ENCODE peak calls at places on chromosomes 13 and 19, in four cellular contexts. C is anterior cingulate cortex, U is foreskin keratinocyte, Z is GM12892. Q is an unnamed sample.
A peak's percentile ranks its signal among the peaks of the same experiment; 100 is the strongest.

GRCh38 chr19:15633122-15633521 is 7.6 kb upstream of the CYP4F3 start:
- DNase-seq in U (no peak), Z (no peak), C (no peak), Q (no peak)

GRCh38 chr13:33110386-33110712 is 94.1 kb downstream of the KL start:
- DNase-seq in Z (no peak), C (no peak), U (no peak), Q (no peak)

GRCh38 chr19:56983148-56983547 is 136.6 kb upstream of the USP29 start:
- DNase-seq in Z (no peak), U (no peak), C (no peak), Q (no peak)

GRCh38 chr13:90675129-90675528 is 672.4 kb upstream of the MIR17HG start:
- DNase-seq in Z (no peak), C (no peak), U (no peak), Q (no peak)

GRCh38 chr13:112959206-112959605 is 9.8 kb upstream of the MCF2L start:
- DNase-seq in U (no peak), Z (no peak), C (peak; percentile 82), Q (no peak)

GRCh38 chr13:97574926-97575325 is 141.0 kb downstream of the RAP2A start:
- DNase-seq in C (no peak), U (no peak), Z (no peak), Q (peak; percentile 3)

GRCh38 chr19:51016798-51017683 is 2.5 kb downstream of the KLK10 start:
- DNase-seq in U (no peak), Z (no peak), C (peak; percentile 45), Q (peak; percentile 87)

GRCh38 chr19:13241321-13242104 is 91.3 kb downstream of the IER2 start:
- DNase-seq in U (no peak), C (no peak), Z (no peak), Q (peak; percentile 9)

GRCh38 chr19:45276284-45276687 is 25.2 kb downstream of the MARK4 start:
- DNase-seq in Z (no peak), C (no peak), U (no peak), Q (no peak)

GRCh38 chr13:36551445-36551844 is 119.2 kb downstream of the CCNA1 start:
- DNase-seq in C (no peak), U (no peak), Z (no peak), Q (no peak)

GRCh38 chr13:20188649-20189553 is 3.8 kb downstream of the GJB2 start:
- DNase-seq in Z (no peak), U (no peak), C (no peak), Q (no peak)

GRCh38 chr19:11813801-11814706 is at the start of gene ZNF440:
- DNase-seq in C (peak; percentile 92), U (peak; percentile 71), Z (peak; percentile 93), Q (peak; percentile 92)

GRCh38 chr19:6842871-6843607 is 44.3 kb upstream of the ADGRE1 start:
- DNase-seq in U (no peak), C (no peak), Z (no peak), Q (no peak)

GRCh38 chr13:53238241-53238640 is 209.6 kb downstream of the OLFM4 start:
- DNase-seq in Z (no peak), C (no peak), U (no peak), Q (no peak)

GRCh38 chr13:30151398-30151797 is 156.0 kb downstream of the KATNAL1 start:
- DNase-seq in U (no peak), C (no peak), Z (no peak), Q (no peak)

GRCh38 chr19:42516771-42517170 is 11.5 kb downstream of the CEACAM1 start:
- DNase-seq in U (no peak), Z (no peak), C (no peak), Q (no peak)

GRCh38 chr19:49528211-49528771 is 488 bp downstream of the RCN3 start:
- DNase-seq in U (no peak), Z (no peak), C (no peak), Q (no peak)

GRCh38 chr13:37995052-37995451 is 125.5 kb upstream of the TRPC4 start:
- DNase-seq in C (no peak), U (peak; percentile 14), Z (no peak), Q (no peak)

GRCh38 chr13:109630281-109630680 is 156.1 kb downstream of the IRS2 start:
- DNase-seq in U (peak; percentile 33), C (no peak), Z (no peak), Q (peak; percentile 62)

GRCh38 chr19:9834726-9835506 is at the start of gene PIN1:
- DNase-seq in U (peak; percentile 93), C (peak; percentile 97), Z (peak; percentile 98), Q (peak; percentile 98)

GRCh38 chr19:10871711-10872550 is 578 bp downstream of the CARM1 start:
- DNase-seq in Z (no peak), U (no peak), C (peak; percentile 37), Q (peak; percentile 19)

GRCh38 chr19:53504903-53505302 is 33.0 kb upstream of the ZNF331 start:
- DNase-seq in U (no peak), C (no peak), Z (no peak), Q (no peak)

GRCh38 chr13:109938255-109938936 is 152.0 kb upstream of the IRS2 start:
- DNase-seq in C (no peak), Z (no peak), U (peak; percentile 20), Q (peak; percentile 75)